ENCODE peak calls at places on chromosomes 2 and 18, in four cellular contexts. B, V, E and N are unnamed samples.

GRCh38 chr2:239302808-239303557 is 97.8 kb downstream of the HDAC4 start:
- DNase-seq in B (no peak), V (no peak), E (no peak), N (peak; percentile 13)

GRCh38 chr2:96860065-96861029 is 2.5 kb upstream of the ANKRD39 start:
- DNase-seq in B (no peak), V (peak; percentile 59), E (no peak), N (no peak)

GRCh38 chr2:220893411-220893810 is 678.7 kb downstream of the EPHA4 start:
- DNase-seq in B (no peak), V (no peak), E (no peak), N (no peak)

GRCh38 chr2:224918626-224919471 is 123.4 kb downstream of the DOCK10 start:
- DNase-seq in B (no peak), V (no peak), E (no peak), N (no peak)

GRCh38 chr2:175030380-175031271 is 25.4 kb upstream of the CHN1 start:
- DNase-seq in B (peak; percentile 16), V (peak; percentile 53), E (peak; percentile 65), N (no peak)

GRCh38 chr2:163407296-163407695 is 328.5 kb downstream of the FIGN start:
- DNase-seq in B (no peak), V (no peak), E (no peak), N (no peak)

GRCh38 chr2:51201295-51201694 is 169.4 kb upstream of the NRXN1 start:
- DNase-seq in B (no peak), V (no peak), E (no peak), N (no peak)

GRCh38 chr2:7009207-7009911 is 92.1 kb downstream of the RNF144A start:
- DNase-seq in B (no peak), V (peak; percentile 47), E (no peak), N (no peak)

GRCh38 chr2:10046899-10047298 is 3.5 kb downstream of the KLF11 start:
- DNase-seq in B (no peak), V (no peak), E (no peak), N (no peak)

GRCh38 chr2:240479561-240479960 is 44.1 kb downstream of the GPC1 start:
- DNase-seq in B (no peak), V (no peak), E (no peak), N (no peak)

GRCh38 chr2:240480834-240481623 is 45.6 kb downstream of the GPC1 start:
- DNase-seq in B (no peak), V (no peak), E (no peak), N (no peak)

GRCh38 chr2:240479111-240479501 is 43.6 kb downstream of the GPC1 start:
- DNase-seq in B (no peak), V (peak; percentile 52), E (no peak), N (no peak)

GRCh38 chr2:240477916-240478315 is 42.5 kb downstream of the GPC1 start:
- DNase-seq in B (no peak), V (no peak), E (no peak), N (no peak)

DNA sequence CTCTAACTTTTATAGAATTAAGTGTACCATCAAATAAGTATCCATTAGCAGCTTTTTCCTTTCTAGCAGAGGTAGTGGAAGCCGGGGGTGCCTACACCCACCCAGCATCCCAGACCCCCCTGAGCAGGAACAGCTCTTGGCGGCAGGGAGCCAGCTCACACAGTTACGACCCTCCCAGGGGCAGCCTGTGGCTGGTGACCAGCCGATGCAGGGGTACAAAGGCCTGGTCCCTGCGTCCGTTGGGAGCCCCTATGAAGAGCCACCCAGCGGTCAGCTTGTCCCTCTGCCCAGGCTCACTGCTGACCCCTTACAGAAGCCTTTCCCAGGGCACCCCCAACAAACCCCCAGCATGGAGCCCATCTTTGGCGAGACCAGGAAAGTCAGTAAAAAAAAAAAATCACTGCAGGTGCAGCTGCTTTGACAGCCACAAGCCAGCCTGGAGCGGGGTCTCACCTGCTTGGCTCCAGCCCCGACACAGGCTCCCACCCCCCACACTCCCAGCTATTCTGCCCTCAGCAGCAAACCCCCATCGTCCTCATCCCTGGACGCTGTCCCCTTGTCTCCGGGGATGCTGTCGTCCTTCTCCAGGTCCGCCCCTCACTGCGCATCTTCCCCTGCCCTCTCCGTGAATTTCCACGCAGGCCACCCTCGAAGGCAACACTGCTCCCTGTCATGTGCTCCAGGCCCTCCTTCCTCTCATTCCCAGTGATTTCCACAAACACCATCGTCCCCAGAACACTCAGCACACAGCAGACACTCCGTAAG is 43.1 kb downstream of the GPC1 start:
- DNase-seq in B (no peak), V (no peak), E (no peak), N (no peak)
- H3K9me3 ChIP-seq in B (no peaks in the 10 kb centered on the region), V (peaks cover 8% of the 10 kb centered on the region), E (no peaks in the 10 kb centered on the region), N (peaks cover 31% of the 10 kb centered on the region)

DNA sequence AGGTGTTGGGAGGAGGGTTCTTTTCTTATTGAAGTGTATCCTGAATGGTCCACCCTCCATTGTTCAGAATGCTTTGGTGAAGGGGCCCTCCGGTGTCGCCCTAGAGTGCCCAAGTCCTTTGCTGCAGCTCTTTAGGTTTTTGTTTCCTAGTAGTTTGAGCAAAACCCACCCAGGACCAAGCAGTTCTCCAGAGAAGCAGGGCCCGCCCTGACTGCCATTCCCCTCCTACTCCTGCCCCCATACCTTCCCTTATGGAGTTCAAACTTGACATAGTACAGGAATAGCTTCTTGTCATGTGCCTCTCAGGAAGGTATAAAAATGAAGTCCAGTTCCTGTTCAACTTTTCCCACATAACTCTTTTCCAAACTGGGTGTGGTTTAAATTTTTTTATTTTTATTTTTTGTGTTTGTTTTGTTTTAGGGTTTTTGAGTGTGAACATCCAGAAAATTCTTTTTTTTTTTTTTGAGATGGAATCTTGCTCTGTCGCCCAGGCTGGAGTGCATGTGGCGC is 5.6 kb downstream of the MERTK start:
- DNase-seq in B (no peak), V (no peak), E (no peak), N (no peak)
- H3K4me1 ChIP-seq in B (peaks cover 10% of the 10 kb centered on the region), V (peaks cover 11% of the 10 kb centered on the region), E (peaks cover 29% of the 10 kb centered on the region), N (peaks cover 93% of the 10 kb centered on the region)

DNA sequence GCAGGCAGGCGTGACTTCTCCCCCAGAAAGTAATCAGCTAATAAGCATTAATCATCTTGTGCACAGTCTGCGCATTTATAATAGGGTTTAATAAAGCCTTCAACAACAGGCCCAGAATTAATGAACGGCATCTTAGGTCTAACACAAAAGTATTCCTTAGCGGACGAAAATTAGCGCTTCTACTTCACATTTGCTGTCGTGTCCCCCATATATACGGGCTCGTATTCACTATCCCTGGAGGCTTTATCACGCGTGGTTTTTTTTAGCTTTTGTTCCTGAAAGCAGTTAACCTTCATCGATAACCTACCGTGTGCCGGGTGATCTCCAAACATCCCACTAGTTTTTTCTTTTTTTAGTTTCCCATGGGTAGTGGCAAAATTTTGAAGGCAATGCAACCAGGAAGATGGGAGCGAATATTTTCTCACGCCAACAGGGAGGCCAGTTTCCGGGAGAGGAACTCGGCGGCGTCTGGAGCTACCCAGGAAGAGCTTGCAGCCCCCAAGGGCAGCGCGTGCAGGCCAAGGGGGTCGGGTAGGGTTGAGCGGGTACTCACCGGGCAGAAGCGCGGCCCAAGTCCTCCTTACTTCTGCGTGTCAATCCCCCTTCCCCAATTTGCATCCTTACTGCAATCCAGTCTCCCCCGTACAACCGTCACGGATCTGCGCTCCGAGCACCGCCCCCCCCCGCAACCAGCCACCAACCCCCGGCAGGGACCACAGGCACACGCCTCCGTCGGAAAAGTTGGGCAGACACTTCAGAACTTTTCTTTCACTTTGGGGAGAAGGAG is 1.5 kb downstream of the ATP8B1 start:
- DNase-seq in B (no peak), V (no peak), E (no peak), N (no peak)
- H3K4me3 ChIP-seq in B (peak overlapping the region; percentile 90), V (peak overlapping the region; percentile 75), E (peak overlapping the region; percentile 53), N (peak overlapping the region; percentile 93)

DNA sequence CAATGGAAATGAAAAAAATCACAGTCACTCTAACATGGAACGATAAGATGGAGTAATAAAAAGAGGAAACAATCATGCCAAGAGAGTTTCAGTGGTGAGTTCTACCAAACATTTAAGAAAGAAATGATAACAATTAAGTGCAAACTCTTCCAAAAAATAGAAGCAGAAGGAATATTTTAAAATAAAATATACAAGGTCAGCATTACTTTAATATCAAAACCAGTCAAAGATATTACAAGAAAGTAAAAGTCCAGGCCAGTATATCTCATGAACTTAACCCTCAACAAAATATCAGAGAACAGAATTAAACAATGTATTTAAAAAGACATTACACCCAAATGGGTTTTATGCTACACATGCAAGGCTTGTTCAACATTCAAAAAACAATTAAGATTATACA is 829.4 kb downstream of the TRIB2 start:
- DNase-seq in B (no peak), V (no peak), E (no peak), N (no peak)
- H3K9me3 ChIP-seq in B (no peaks in the 10 kb centered on the region), V (no peaks in the 10 kb centered on the region), E (no peaks in the 10 kb centered on the region), N (no peaks in the 10 kb centered on the region)

GRCh38 chr2:54602736-54603322 is 120.6 kb upstream of the EML6 start:
- DNase-seq in B (no peak), V (no peak), E (no peak), N (no peak)

GRCh38 chr2:54604771-54605350 is 118.6 kb upstream of the EML6 start:
- DNase-seq in B (no peak), V (no peak), E (no peak), N (no peak)

GRCh38 chr2:54603796-54604195 is 119.7 kb upstream of the EML6 start:
- DNase-seq in B (no peak), V (no peak), E (no peak), N (no peak)

GRCh38 chr2:54601339-54601738 is 122.1 kb upstream of the EML6 start:
- DNase-seq in B (no peak), V (no peak), E (no peak), N (no peak)

DNA sequence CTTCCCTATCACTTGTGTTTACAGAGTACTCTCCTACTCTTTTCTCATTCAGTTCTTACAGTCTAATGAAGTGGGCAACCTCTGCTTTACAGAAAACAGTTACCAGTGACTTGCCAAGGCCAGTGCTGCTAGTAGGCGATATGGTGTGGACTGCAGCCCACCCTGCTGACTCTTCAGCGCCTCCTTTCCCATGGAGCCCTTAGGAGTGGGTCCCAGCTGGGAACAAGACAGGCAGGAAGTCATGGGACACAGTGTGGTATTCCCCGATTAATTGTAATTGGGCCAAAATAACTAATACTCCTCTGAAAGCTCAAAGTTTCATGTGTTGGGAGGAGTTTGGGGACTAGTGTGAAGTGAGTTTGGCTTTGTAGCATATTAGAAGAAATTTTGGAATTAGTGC is 120.1 kb upstream of the EML6 start:
- DNase-seq in B (no peak), V (no peak), E (no peak), N (no peak)
- H3K4me1 ChIP-seq in B (no peaks in the 10 kb centered on the region), V (peaks cover 80% of the 10 kb centered on the region), E (peaks cover 54% of the 10 kb centered on the region), N (peaks cover 100% of the 10 kb centered on the region)

DNA sequence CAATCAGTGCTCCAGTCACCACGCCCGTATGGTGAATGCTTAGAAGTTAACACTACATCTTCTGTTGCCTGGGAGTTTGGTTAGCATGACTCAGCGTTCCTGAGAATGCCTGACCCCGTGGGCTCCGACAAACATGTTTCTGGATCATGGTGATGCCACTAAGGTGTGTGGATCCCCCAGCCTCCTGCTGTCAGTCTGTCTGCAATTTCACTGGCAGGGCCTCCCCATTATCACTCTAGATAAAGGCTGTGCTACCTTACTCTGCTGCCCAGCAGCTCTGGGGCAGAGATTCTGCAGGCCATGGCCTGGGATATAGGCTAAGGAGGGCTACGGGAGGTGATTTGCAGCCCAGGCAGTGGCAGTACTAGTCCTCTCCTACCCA is 66.0 kb downstream of the STPG4 start:
- DNase-seq in B (peak; percentile 39), V (no peak), E (no peak), N (no peak)
- H3K4me3 ChIP-seq in B (peak overlapping the region; percentile 5), V (no peak overlapping the region), E (no peak overlapping the region), N (no peak overlapping the region)

GRCh38 chr2:176103634-176104337 is 3.3 kb upstream of the HOXD11 start:
- DNase-seq in B (no peak), V (no peak), E (no peak), N (no peak)
- H3K9me3 ChIP-seq in B (no peaks in the 10 kb centered on the region), V (no peaks in the 10 kb centered on the region), E (no peaks in the 10 kb centered on the region), N (no peaks in the 10 kb centered on the region)

DNA sequence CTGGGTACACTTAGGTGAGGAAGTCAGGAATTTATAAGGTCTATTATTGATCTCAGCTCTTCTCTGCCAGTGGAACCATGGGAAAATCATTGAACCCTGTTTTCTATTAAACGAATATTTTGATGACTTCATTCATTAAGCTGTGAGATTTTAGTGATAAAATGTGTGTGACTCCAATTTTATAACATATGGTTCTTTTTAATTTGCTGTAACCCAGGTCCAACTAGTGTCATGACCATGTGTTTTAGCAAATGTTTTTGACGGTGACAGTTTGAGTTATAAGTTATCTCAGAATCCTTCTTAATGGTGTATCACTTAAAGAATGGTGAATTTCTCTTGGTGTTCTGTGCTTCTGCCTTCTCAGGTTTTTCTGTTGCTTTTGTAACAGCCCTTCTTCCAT is 213.1 kb downstream of the MCFD2 start:
- DNase-seq in B (no peak), V (no peak), E (no peak), N (no peak)
- H3K4me1 ChIP-seq in B (peaks cover 19% of the 10 kb centered on the region), V (peaks cover 65% of the 10 kb centered on the region), E (peaks cover 19% of the 10 kb centered on the region), N (peaks cover 87% of the 10 kb centered on the region)